ENCODE peak calls at places on chromosomes 11 and 22, in nine cellular contexts. R is amygdala, A is SHP77, G is neural crest cell, D is NCI-H1092 treated with DMSO at 0.1 percent for 48 hours, S is kidney glomerular epithelial cell, B is NCI-H446 treated with DMSO at 0.1 percent for 48 hours, M is ureter, K is AG09309. C is an unnamed sample.
A peak's percentile ranks its signal among the peaks of the same experiment; 100 is the strongest.

GRCh38 chr11:71551711-71552110 is 3.5 kb downstream of the KRTAP5-9 start:
- DNase-seq in R (no peak), A (no peak), G (no peak), D (no peak), S (no peak), B (no peak), M (no peak), K (no peak), C (no peak)

GRCh38 chr11:83918471-83918870 is 632.3 kb upstream of the CCDC90B start:
- DNase-seq in R (no peak), A (no peak), G (no peak), D (no peak), S (no peak), B (no peak), M (no peak), K (no peak), C (no peak)

GRCh38 chr22:17954860-17955587 is 69.3 kb downstream of the MICAL3 start:
- DNase-seq in R (no peak), A (no peak), G (no peak), D (no peak), S (no peak), B (no peak), M (no peak), K (no peak), C (peak; percentile 44)

GRCh38 chr11:2725367-2726300 is 25.8 kb upstream of the KCNQ1OT1 start:
- DNase-seq in R (no peak), A (no peak), G (no peak), D (no peak), S (peak; percentile 34), B (no peak), M (peak; percentile 68), K (no peak), C (no peak)

GRCh38 chr11:11672764-11673163 is 51.0 kb upstream of the GALNT18 start:
- DNase-seq in R (no peak), A (no peak), G (no peak), D (no peak), S (no peak), B (no peak), M (no peak), K (no peak), C (no peak)

GRCh38 chr22:23695748-23696325 is 5.0 kb downstream of the RGL4 start:
- DNase-seq in R (no peak), A (no peak), G (no peak), D (no peak), S (no peak), B (no peak), M (no peak), K (no peak), C (no peak)

GRCh38 chr11:37952035-37952434 is 1354.0 kb upstream of the RAG2 start:
- DNase-seq in R (no peak), A (no peak), G (no peak), D (no peak), S (no peak), B (peak; percentile 7), M (no peak), K (no peak), C (no peak)

GRCh38 chr22:30436196-30436595 is 10.6 kb downstream of the MTFP1 start:
- DNase-seq in R (no peak), A (no peak), G (no peak), D (no peak), S (no peak), B (no peak), M (no peak), K (no peak), C (no peak)

GRCh38 chr22:43743131-43743530 is 69.0 kb downstream of the EFCAB6 start:
- DNase-seq in R (no peak), A (no peak), G (no peak), D (no peak), S (no peak), B (no peak), M (no peak), K (no peak), C (peak; percentile 5)

GRCh38 chr11:5923789-5924188 is 18.3 kb upstream of the OR56A3 start:
- DNase-seq in R (no peak), A (no peak), G (no peak), D (no peak), S (no peak), B (no peak), M (no peak), K (no peak), C (no peak)

GRCh38 chr11:77503006-77503405 is 29.1 kb upstream of the PAK1 start:
- DNase-seq in R (no peak), A (peak; percentile 14), G (no peak), D (no peak), S (no peak), B (peak; percentile 67), M (no peak), K (no peak), C (no peak)

GRCh38 chr11:57460017-57460755 is at the start of gene RTN4RL2:
- DNase-seq in R (no peak), A (no peak), G (peak; percentile 47), D (peak; percentile 24), S (no peak), B (peak; percentile 63), M (no peak), K (no peak), C (peak; percentile 24)

GRCh38 chr22:19779685-19780268 is 19.2 kb downstream of the TBX1 start:
- DNase-seq in R (no peak), A (no peak), G (no peak), D (no peak), S (no peak), B (no peak), M (no peak), K (no peak), C (no peak)

GRCh38 chr11:63560506-63561179 is 2.5 kb downstream of the PLAAT2 start:
- DNase-seq in R (no peak), A (no peak), G (no peak), D (peak; percentile 26), S (no peak), B (no peak), M (peak; percentile 74), K (no peak), C (no peak)

GRCh38 chr11:7593476-7593875 is 79.7 kb downstream of the PPFIBP2 start:
- DNase-seq in R (no peak), A (no peak), G (no peak), D (no peak), S (no peak), B (no peak), M (no peak), K (no peak), C (no peak)

GRCh38 chr11:4032097-4032496 is 62.5 kb upstream of the RRM1 start:
- DNase-seq in R (no peak), A (no peak), G (no peak), D (no peak), S (no peak), B (no peak), M (no peak), K (no peak), C (no peak)

GRCh38 chr11:110173775-110174644 is 80.8 kb downstream of the ZC3H12C start:
- DNase-seq in R (peak; percentile 41), A (peak; percentile 7), G (peak; percentile 76), D (peak; percentile 33), S (peak; percentile 44), B (no peak), M (peak; percentile 67), K (no peak), C (peak; percentile 35)

GRCh38 chr11:100863080-100863581 is 176.0 kb downstream of the ARHGAP42 start:
- DNase-seq in R (no peak), A (peak; percentile 4), G (no peak), D (peak; percentile 4), S (no peak), B (no peak), M (no peak), K (peak; percentile 84), C (no peak)

GRCh38 chr11:73333173-73333572 is 25.1 kb downstream of the ARHGEF17 start:
- DNase-seq in R (no peak), A (no peak), G (no peak), D (no peak), S (no peak), B (no peak), M (no peak), K (no peak), C (no peak)

GRCh38 chr11:126888126-126888712 is 112.4 kb downstream of the KIRREL3 start:
- DNase-seq in R (no peak), A (no peak), G (no peak), D (no peak), S (no peak), B (no peak), M (no peak), K (no peak), C (no peak)

GRCh38 chr11:32396991-32397390 is 38.3 kb downstream of the WT1 start:
- DNase-seq in R (no peak), A (no peak), G (no peak), D (no peak), S (no peak), B (no peak), M (no peak), K (no peak), C (no peak)

GRCh38 chr11:65363770-65364169 is 9.2 kb downstream of the TIGD3 start:
- DNase-seq in R (no peak), A (no peak), G (no peak), D (no peak), S (no peak), B (no peak), M (no peak), K (no peak), C (no peak)